ENCODE peak calls at places on chromosome 6, in nine cellular contexts. X is pancreas; O is fibroblast of pulmonary artery; Q is left ventricle myocardium inferior; I is NCI-H1417; E is fibroblast of the aortic adventitia; J is CD8-positive, alpha-beta T cell; A is naive thymus-derived CD8-positive, alpha-beta T cell; G is NCI-H1092. M is an unnamed sample.

GRCh38 chr6:1917628-1918371 is 308.1 kb downstream of the FOXC1 start:
- DNase-seq in X (no peak), O (peak), I (no peak), G (no peak), A (no peak), E (peak), Q (no peak), J (no peak), M (no peak)

GRCh38 chr6:105879902-105880547 is 206.1 kb upstream of the PRDM1 start:
- DNase-seq in Q (no peak), I (no peak), O (no peak), X (no peak), J (no peak), A (no peak), E (no peak), G (no peak), M (no peak)

GRCh38 chr6:22146581-22147468 is 150.0 kb downstream of the PRL start:
- DNase-seq in I (peak), Q (no peak), A (no peak), O (peak), X (peak), G (no peak), J (no peak), E (no peak), M (no peak)

GRCh38 chr6:31110825-31111582 is 1.4 kb downstream of the C6orf15 start:
- DNase-seq in E (no peak), Q (no peak), J (no peak), I (no peak), A (no peak), X (no peak), O (no peak), G (no peak), M (no peak)

GRCh38 chr6:22006795-22007194 is 290.0 kb downstream of the PRL start:
- DNase-seq in Q (no peak), G (no peak), A (no peak), I (no peak), J (no peak), X (no peak), E (no peak), O (no peak), M (no peak)

GRCh38 chr6:111410371-111410770 is 72.6 kb downstream of the REV3L start:
- DNase-seq in J (no peak), G (no peak), I (no peak), Q (no peak), E (no peak), X (no peak), A (no peak), O (no peak), M (no peak)

GRCh38 chr6:163850874-163851273 is 436.4 kb downstream of the QKI start:
- DNase-seq in Q (no peak), G (no peak), I (no peak), X (no peak), O (no peak), A (no peak), J (no peak), E (no peak), M (no peak)

GRCh38 chr6:99905209-99906106 is 88.6 kb downstream of the MCHR2 start:
- DNase-seq in E (peak), I (peak), O (peak), A (no peak), J (no peak), Q (no peak), X (no peak), G (peak), M (peak)

GRCh38 chr6:43950731-43951062 is 176.6 kb downstream of the MRPL14 start:
- DNase-seq in O (no peak), Q (no peak), X (no peak), G (no peak), J (no peak), I (no peak), E (no peak), A (no peak), M (no peak)

GRCh38 chr6:113824411-113824810 is 32.7 kb upstream of the MARCKS start:
- DNase-seq in O (no peak), A (no peak), G (no peak), J (no peak), I (no peak), X (no peak), Q (no peak), E (no peak), M (no peak)

GRCh38 chr6:18141805-18142590 is 12.9 kb downstream of the TPMT start:
- DNase-seq in G (peak), X (no peak), A (no peak), I (peak), Q (no peak), O (no peak), J (no peak), E (no peak), M (peak)

GRCh38 chr6:163585932-163586437 is 171.5 kb downstream of the QKI start:
- DNase-seq in I (no peak), X (no peak), J (no peak), Q (peak), A (no peak), G (no peak), E (peak), O (peak), M (no peak)

GRCh38 chr6:100504786-100505737 is 40.3 kb upstream of the SIM1 start:
- DNase-seq in X (no peak), Q (no peak), G (no peak), E (peak), O (peak), A (no peak), J (no peak), I (no peak), M (no peak)

M was measured in NCI-H2171 treated with DMSO at 0.1 percent for 48 hours.